ENCODE peak calls at places on chromosome 21, in four cellular contexts. M is HFF-Myc, F is fibroblast of pulmonary artery, L is dorsolateral prefrontal cortex. Q is an unnamed sample.

GRCh38 chr21:17925000-17925610 is 105.9 kb upstream of the C21orf91 start:
- DNase-seq in L (no peak), M (peak; percentile 72), F (peak; percentile 71), Q (peak; percentile 49)

GRCh38 chr21:36706951-36707762 is 8.2 kb downstream of the SIM2 start:
- DNase-seq in F (peak; percentile 29), M (no peak), L (no peak), Q (no peak)

GRCh38 chr21:28742527-28742926 is 250.2 kb downstream of the LTN1 start:
- DNase-seq in F (peak; percentile 78), M (no peak), L (no peak), Q (no peak)

GRCh38 chr21:20802201-20802600 is 196.0 kb upstream of the NCAM2 start:
- DNase-seq in M (no peak), F (no peak), L (no peak), Q (no peak)

GRCh38 chr21:15722591-15723324 is 7.0 kb upstream of the USP25 start:
- DNase-seq in L (no peak), M (no peak), F (no peak), Q (no peak)

GRCh38 chr21:35658242-35658641 is 402.1 kb downstream of the SETD4 start:
- DNase-seq in F (peak; percentile 63), L (no peak), M (peak; percentile 66), Q (no peak)

GRCh38 chr21:33968082-33968997 is 52.7 kb upstream of the ATP5PO start:
- DNase-seq in L (no peak), M (peak; percentile 53), F (peak; percentile 61), Q (no peak)

GRCh38 chr21:19553930-19554615 is 1150.5 kb upstream of the TMPRSS15 start:
- DNase-seq in M (no peak), F (no peak), L (no peak), Q (no peak)

GRCh38 chr21:15254111-15254510 is 189.3 kb upstream of the NRIP1 start:
- DNase-seq in M (no peak), L (no peak), F (no peak), Q (no peak)

GRCh38 chr21:27703806-27704205 is 736.9 kb upstream of the ADAMTS5 start:
- DNase-seq in L (no peak), M (peak; percentile 36), F (no peak), Q (no peak)

GRCh38 chr21:33449650-33450049 is 30.1 kb downstream of the TMEM50B start:
- DNase-seq in L (no peak), F (no peak), M (no peak), Q (no peak)

GRCh38 chr21:17387030-17387617 is 125.7 kb upstream of the CXADR start:
- DNase-seq in F (peak; percentile 80), L (no peak), M (peak; percentile 48), Q (peak; percentile 59)

GRCh38 chr21:36075171-36075570 is 5.3 kb downstream of the CBR1 start:
- DNase-seq in F (no peak), L (peak; percentile 65), M (no peak), Q (no peak)

GRCh38 chr21:16573581-16573980 is 843.8 kb downstream of the USP25 start:
- DNase-seq in L (no peak), F (peak; percentile 82), M (no peak), Q (no peak)

GRCh38 chr21:25573409-25574206 is 33.7 kb downstream of the MRPL39 start:
- DNase-seq in F (peak; percentile 81), L (no peak), M (peak; percentile 92), Q (no peak)

GRCh38 chr21:39885119-39885848 is 18.0 kb downstream of the PCP4 start:
- DNase-seq in F (no peak), M (no peak), L (no peak), Q (peak; percentile 22)

DNA sequence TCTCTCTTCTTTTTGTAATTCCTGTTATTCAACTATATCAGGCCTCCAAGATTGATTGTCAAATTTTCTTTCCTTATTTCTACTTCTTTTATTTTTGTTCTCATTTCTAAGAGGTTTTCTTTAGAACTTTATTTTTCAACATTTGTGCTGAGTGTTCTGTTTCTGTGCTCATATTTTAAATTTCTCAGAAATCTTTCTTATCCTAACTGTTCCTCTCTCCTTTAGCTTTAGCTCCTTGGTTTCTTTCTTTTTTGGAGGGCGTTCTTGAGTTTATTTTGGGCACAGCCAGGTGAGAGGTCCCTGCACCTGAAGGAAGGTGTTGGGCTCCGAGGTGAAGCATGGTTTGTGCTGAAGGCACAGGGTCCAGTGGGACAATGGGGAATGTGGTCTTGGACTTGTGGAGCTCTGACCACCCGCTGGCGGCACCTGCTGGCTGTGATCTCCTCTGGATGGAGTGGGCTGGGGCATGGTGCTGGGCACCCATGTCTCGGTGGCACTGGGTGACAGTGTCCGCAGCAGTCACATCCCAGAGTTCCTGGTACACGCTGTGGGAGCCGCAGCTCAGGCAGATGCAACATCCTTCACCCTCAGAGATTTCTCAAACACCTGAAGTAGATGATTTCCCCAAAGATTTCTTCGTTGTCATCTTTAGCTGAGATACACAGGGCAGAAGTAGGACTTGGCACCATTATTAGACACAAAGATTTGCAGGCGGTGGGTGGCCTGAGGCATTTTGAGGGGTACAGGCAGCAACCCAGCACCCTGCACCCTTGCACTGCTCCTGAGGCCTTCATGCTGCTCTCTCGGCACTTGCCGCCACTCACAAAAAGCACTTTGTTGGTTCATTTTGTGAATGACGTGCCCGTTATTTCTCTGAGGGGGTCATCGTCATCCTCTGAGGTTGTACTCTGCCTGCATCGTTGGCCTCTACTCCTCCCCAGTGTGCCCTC is 38.2 kb upstream of the DIP2A start:
- DNase-seq in M (no peak), F (no peak), L (peak; percentile 42), Q (no peak)
- TF ChIP-seq CTCF in M (no peak), F (no peak), L (no peak), Q (no peak)

GRCh38 chr21:45698493-45698947 is 55.0 kb downstream of the PCBP3 start:
- DNase-seq in F (peak; percentile 98), M (peak; percentile 44), L (no peak), Q (no peak)

GRCh38 chr21:45699966-45700365 is 56.4 kb downstream of the PCBP3 start:
- DNase-seq in L (no peak), F (no peak), M (no peak), Q (no peak)

GRCh38 chr21:45700461-45700860 is 56.9 kb downstream of the PCBP3 start:
- DNase-seq in L (no peak), F (no peak), M (no peak), Q (no peak)

GRCh38 chr21:45699251-45699942 is 55.9 kb downstream of the PCBP3 start:
- DNase-seq in F (no peak), L (no peak), M (no peak), Q (no peak)

GRCh38 chr21:45695086-45695485 is 51.6 kb downstream of the PCBP3 start:
- DNase-seq in L (no peak), M (no peak), F (no peak), Q (no peak)
- TF ChIP-seq CTCF in L (no peak), M (peak; percentile 18), F (peak; percentile 6), Q (peak; percentile 27)

GRCh38 chr21:14095021-14095420 is 115.7 kb downstream of the LIPI start:
- DNase-seq in L (no peak), M (no peak), F (no peak), Q (no peak)
- TF ChIP-seq CTCF in L (no peak), M (no peak), F (no peak), Q (no peak)

DNA sequence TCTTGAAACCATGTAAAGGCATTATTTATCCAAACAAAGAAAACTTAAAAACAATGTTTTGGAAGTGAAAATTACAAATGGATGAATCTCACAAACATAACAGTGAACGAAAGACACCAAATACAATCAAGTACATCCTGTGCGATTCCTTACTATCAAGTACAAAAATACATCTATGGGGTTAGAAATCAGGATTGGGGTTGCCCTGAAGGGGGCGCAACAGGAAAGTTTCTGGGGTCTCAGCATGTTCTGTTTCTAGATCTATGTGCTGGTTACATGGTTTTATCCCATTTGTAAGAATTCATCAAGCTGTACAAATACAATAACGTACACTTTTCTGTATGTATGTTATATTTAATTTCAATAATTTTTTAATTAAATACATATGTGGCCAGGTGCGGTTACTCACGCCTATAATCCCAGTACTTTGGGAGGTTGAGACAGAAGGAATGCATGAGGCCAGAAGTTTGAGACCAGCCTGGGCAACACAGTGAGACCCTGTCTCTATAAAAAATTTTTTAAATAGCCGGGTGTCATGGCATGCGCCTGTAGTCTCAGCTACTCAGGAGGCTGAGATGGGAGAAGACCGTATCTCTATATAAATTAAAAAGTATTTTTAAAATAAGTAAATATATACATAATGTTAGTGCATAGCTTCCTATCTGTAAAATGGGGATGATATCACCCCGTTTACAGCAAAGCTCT is 121.5 kb upstream of the SOD1 start:
- DNase-seq in M (no peak), L (no peak), F (no peak), Q (peak; percentile 23)
- TF ChIP-seq CTCF in M (peak; percentile 10), L (no peak), F (no peak), Q (peak; percentile 45)

GRCh38 chr21:24045373-24045772 is 1561.9 kb downstream of the MRPL39 start:
- DNase-seq in L (no peak), F (no peak), M (no peak), Q (no peak)

GRCh38 chr21:24042687-24043086 is 1564.6 kb downstream of the MRPL39 start:
- DNase-seq in F (no peak), L (no peak), M (no peak), Q (no peak)

GRCh38 chr21:24046816-24047443 is 1560.4 kb downstream of the MRPL39 start:
- DNase-seq in L (no peak), F (no peak), M (no peak), Q (no peak)

GRCh38 chr21:24050233-24050632 is 1557.0 kb downstream of the MRPL39 start:
- DNase-seq in F (no peak), M (no peak), L (no peak), Q (no peak)

DNA sequence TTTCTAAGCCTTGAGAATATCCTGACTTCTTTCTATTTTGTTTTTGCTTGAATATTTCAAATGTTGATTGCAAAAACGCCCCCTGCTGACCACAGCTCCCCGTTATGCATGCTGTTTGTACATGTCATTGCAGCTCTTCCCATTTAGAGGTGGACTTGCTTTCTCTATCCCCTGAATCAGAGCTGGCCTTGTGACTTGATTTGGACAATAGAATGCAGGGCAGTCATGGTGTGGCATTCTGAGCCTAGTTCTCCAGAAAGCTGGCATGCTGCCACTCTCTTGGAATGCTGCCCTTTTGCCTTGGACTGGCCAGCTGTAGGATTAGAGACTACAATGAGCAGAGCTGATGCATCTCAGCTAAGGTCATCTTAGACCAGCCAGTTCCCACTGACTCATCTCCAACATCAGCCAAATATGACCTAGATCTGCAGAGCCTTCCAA is 1561.5 kb downstream of the MRPL39 start:
- DNase-seq in M (peak; percentile 11), F (peak; percentile 99), L (peak; percentile 97), Q (peak; percentile 1)
- TF ChIP-seq CTCF in M (no peak), F (peak; percentile 63), L (peak; percentile 61), Q (peak; percentile 31)

DNA sequence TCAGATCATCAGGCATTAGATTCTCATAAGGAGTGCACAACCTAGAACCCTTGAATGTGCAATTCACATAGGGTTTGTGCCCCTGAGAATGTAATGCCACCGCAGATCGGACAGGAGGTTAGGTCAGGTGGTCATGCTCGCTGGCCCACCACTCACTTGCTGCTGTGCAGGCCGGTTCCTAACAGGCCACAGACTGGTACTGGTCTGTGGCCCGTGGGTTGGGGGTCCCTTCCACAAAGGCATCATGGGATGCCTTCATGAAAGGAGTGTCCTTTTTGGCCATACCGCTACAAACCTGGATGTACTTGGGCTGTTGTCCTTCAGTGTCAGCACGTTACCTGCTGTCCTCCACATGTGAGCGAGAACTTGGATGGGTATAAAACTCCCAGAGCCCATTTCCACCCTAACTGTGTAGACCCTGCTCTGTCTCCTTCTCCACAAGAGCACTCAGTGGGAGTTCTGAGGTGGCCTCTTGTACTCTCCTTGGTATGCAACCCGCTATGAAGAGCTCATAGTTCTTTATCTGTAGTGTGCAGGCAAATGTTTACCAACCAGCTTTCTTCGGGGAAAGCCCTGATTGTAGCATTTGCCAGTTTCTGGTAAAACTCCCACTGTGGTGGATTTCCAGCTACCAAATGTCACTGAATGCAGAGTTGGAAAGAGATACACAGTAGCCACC is 41.7 kb upstream of the SLC19A1 start:
- DNase-seq in M (no peak), L (peak; percentile 18), F (no peak), Q (no peak)
- TF ChIP-seq CTCF in M (no peak), L (no peak), F (no peak), Q (no peak)